ENCODE peak calls at places on chromosomes 7 and 10, in seven cellular contexts. M is CD8-positive, alpha-beta memory T cell; A is A549; I is sigmoid colon; X is prostate gland; G is CD8-positive, alpha-beta T cell; O is SJCRH30. F is an unnamed sample. For H3K4me1, the result is how much of the 10 kb centered on the place peaks cover.

GRCh38 chr7:95404316-95404715 is 8.1 kb upstream of the PON3 start:
- DNase-seq in M (no peak), A (no peak), I (peak), X (no peak), G (no peak), O (no peak), F (no peak)

GRCh38 chr10:660413-660979 is 29.0 kb downstream of the DIP2C start:
- DNase-seq in M (no peak), A (no peak), I (peak), X (no peak), G (no peak), O (no peak), F (no peak)

GRCh38 chr7:124959676-124960075 is 30.1 kb upstream of the POT1 start:
- DNase-seq in M (no peak), A (no peak), I (no peak), X (no peak), G (no peak), O (no peak), F (no peak)

GRCh38 chr10:62231371-62231770 is 37.3 kb downstream of the RTKN2 start:
- DNase-seq in M (no peak), A (no peak), I (no peak), X (no peak), G (no peak), O (no peak), F (no peak)

GRCh38 chr10:84188815-84189214 is 5.5 kb upstream of the CDHR1 start:
- DNase-seq in M (no peak), A (no peak), I (no peak), X (no peak), G (no peak), O (no peak), F (no peak)

GRCh38 chr7:56007167-56007652 is 42.8 kb downstream of the NIPSNAP2 start:
- DNase-seq in M (no peak), A (no peak), I (no peak), X (no peak), G (no peak), O (no peak), F (no peak)

GRCh38 chr10:29524294-29524693 is 110.5 kb downstream of the SVIL start:
- DNase-seq in M (no peak), A (no peak), I (no peak), X (no peak), G (no peak), O (no peak), F (no peak)

GRCh38 chr10:7475046-7475860 is 64.4 kb upstream of the SFMBT2 start:
- DNase-seq in M (no peak), A (no peak), I (peak), X (no peak), G (no peak), O (peak), F (no peak)

GRCh38 chr10:127048630-127049029 is 143.4 kb downstream of the DOCK1 start:
- DNase-seq in M (no peak), A (no peak), I (no peak), X (no peak), G (no peak), O (no peak), F (no peak)

GRCh38 chr10:69655124-69655867 is 25.2 kb downstream of the FAM241B start:
- DNase-seq in M (no peak), A (no peak), I (no peak), X (no peak), G (no peak), O (no peak), F (no peak)

GRCh38 chr10:61897671-61898434 is 3.6 kb upstream of the ARID5B start:
- DNase-seq in M (no peak), A (peak), I (peak), X (no peak), G (no peak), O (no peak), F (peak)

GRCh38 chr7:47327306-47327697 is 254.6 kb downstream of the TNS3 start:
- DNase-seq in M (no peak), A (no peak), I (no peak), X (no peak), G (no peak), O (no peak), F (no peak)

GRCh38 chr7:50339990-50340500 is 35.5 kb downstream of the IKZF1 start:
- DNase-seq in M (peak), A (no peak), I (no peak), X (no peak), G (peak), O (no peak), F (no peak)

GRCh38 chr10:119602241-119603095 is 5.7 kb upstream of the TIAL1 start:
- DNase-seq in M (no peak), A (peak), I (no peak), X (no peak), G (peak), O (peak), F (no peak)

GRCh38 chr7:929311-929711 is 25.2 kb downstream of the ADAP1 start:
- DNase-seq in M (no peak), A (no peak), I (peak), X (no peak), G (no peak), O (no peak), F (peak)

GRCh38 chr10:24272374-24272773 is 63.4 kb downstream of the KIAA1217 start:
- DNase-seq in M (no peak), A (no peak), I (no peak), X (no peak), G (no peak), O (no peak), F (no peak)

GRCh38 chr7:142855756-142856564 is 1.1 kb downstream of the EPHB6 start:
- DNase-seq in M (no peak), A (no peak), I (peak), X (peak), G (no peak), O (no peak), F (peak)

GRCh38 chr7:130733866-130734524 is at the start of gene KLF14:
- DNase-seq in M (peak), A (no peak), I (no peak), X (no peak), G (peak), O (peak), F (no peak)

GRCh38 chr7:105098863-105099515 is 85.0 kb downstream of the KMT2E start:
- DNase-seq in M (no peak), A (no peak), I (no peak), X (no peak), G (no peak), O (no peak), F (no peak)

GRCh38 chr7:58316-58715 is 134.1 kb upstream of the FAM20C start:
- DNase-seq in M (no peak), A (no peak), I (no peak), X (no peak), G (no peak), O (no peak), F (peak)

GRCh38 chr10:72242675-72243074 is 26.6 kb upstream of the ASCC1 start:
- DNase-seq in M (no peak), A (no peak), I (peak), X (peak), G (no peak), O (no peak), F (peak)

GRCh38 chr7:93245525-93246432 is 13.6 kb downstream of the VPS50 start:
- DNase-seq in M (no peak), A (no peak), I (no peak), X (no peak), G (no peak), O (no peak), F (no peak)

DNA sequence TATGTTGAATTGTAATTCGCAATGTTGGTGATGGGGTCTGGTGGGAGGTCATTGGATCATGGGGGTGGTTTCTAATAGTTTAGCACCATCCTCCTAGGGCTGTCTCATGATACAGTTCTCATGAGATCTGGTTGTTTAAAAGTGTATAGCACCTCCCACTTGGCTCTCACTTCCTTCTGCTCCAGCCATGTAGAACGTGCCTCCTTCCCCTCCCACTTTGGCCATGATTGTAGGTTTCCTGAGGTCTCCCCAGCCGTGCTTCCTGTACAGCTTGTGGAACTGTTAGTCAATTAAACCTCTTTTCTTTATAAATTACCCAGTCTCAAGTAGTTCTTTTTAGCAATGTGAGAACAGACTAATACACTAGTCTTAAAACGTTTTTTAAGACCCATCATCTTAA is 15.6 kb upstream of the HECW1 start:
- DNase-seq in M (no peak), A (no peak), I (no peak), X (no peak), G (no peak), O (no peak), F (no peak)
- H3K4me1 ChIP-seq in M (under half), A (under half), I (under half), X (under half), G (under half), O (under half), F (under half)

GRCh38 chr7:2164156-2164555 is 68.6 kb downstream of the MAD1L1 start:
- DNase-seq in M (no peak), A (no peak), I (no peak), X (no peak), G (no peak), O (no peak), F (no peak)
- H3K4me1 ChIP-seq in M (under half), A (under half), I (half or more), X (under half), G (under half), O (under half), F (under half)

DNA sequence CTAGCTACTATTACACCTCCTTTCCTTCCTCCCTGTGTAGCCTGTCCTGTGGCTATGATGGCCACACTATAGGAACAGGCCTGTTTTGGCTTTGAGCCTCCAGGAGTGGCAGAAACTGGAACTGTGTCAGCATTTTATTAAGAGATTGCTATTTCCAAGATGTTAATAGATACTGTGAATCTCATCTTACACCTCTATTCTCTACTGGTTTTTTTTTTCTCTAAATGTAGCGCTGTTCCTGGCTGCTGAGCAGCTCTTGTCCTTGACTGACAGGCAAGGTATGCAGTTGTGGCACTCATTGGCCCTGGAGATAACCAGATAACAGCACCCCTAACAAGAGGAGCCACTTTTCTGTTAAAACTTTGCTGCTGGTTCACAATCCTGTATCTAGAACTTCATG is 119.5 kb downstream of the EXOC4 start:
- DNase-seq in M (no peak), A (no peak), I (no peak), X (no peak), G (no peak), O (no peak), F (no peak)
- H3K4me1 ChIP-seq in M (under half), A (under half), I (under half), X (under half), G (under half), O (under half), F (under half)

GRCh38 chr10:73999703-74000102 is 1.8 kb downstream of the VCL start:
- DNase-seq in M (no peak), A (no peak), I (no peak), X (peak), G (no peak), O (no peak), F (no peak)
- H3K4me1 ChIP-seq in M (under half), A (half or more), I (half or more), X (under half), G (under half), O (under half), F (under half)

DNA sequence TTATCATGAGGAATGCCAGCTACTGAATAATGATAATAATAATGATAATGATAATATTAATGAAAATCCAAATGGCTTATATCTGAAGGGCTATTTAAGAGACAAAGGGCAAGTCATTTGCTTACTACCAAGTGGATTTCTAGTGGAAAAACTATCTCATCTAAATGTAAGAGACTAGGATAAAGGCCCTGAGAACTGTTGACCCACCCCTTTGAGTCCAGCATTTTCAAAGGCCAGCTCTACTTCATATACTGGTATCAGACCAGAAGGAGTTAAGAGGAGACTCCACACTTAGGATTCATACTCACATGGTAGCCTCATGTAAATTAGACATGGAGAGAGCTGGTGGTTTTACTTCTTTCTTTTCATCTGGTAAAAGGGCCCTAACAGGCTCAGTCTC is 76.0 kb downstream of the PHYHIPL start:
- DNase-seq in M (no peak), A (no peak), I (no peak), X (no peak), G (no peak), O (no peak), F (no peak)
- H3K4me1 ChIP-seq in M (under half), A (under half), I (under half), X (under half), G (under half), O (under half), F (under half)

DNA sequence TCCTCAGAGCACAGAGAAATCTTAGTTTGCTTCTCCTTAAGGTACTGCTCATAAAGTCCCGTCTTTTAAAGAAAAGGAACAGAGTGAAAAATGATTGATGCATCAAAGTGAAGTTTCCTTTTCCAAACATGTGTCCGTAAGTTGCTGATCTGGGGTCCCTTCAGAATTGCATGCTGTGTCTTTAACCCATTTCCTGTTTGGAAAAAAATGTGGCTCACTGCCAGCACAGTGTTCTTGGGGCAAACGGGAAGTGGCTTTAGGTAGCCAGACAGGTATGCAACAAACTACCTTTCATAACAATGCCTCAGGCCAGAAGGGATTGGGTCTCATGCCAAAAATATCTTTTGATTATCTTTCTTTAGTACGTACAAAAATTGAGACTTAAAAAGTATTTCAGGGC is 50.9 kb downstream of the TFAM start:
- DNase-seq in M (no peak), A (no peak), I (no peak), X (no peak), G (no peak), O (no peak), F (no peak)
- H3K4me1 ChIP-seq in M (under half), A (under half), I (under half), X (under half), G (under half), O (under half), F (under half)

GRCh38 chr7:129136887-129137647 is 7.4 kb upstream of the TSPAN33 start:
- DNase-seq in M (no peak), A (no peak), I (no peak), X (no peak), G (no peak), O (no peak), F (no peak)
- H3K4me1 ChIP-seq in M (under half), A (under half), I (under half), X (under half), G (under half), O (under half), F (under half)

F was measured in lower lobe of right lung.